ENCODE peak calls at places on chromosomes 12 and 14, in ten cellular contexts. One of them, this sample, is unnamed.

GRCh38 chr14:91186515-91187066 is 57.9 kb downstream of the GPR68 start:
- DNase-seq in NCI-H2081: no peak
- DNase-seq in H9: no peak
- DNase-seq in HTR-8/SVneo: no peak
- DNase-seq in smooth muscle cell of the brain vasculature: no peak
- DNase-seq in right atrium auricular region: no peak
- DNase-seq in activated naive CD4-positive, alpha-beta T cell: no peak
- DNase-seq in NCI-H1105 treated with DMSO at 0.1 percent for 48 hours: no peak
- DNase-seq in naive thymus-derived CD8-positive, alpha-beta T cell: no peak
- DNase-seq in ACHN: no peak
- DNase-seq in this sample: no peak

GRCh38 chr14:46322730-46323425 is 328.7 kb downstream of the RPL10L start:
- DNase-seq in naive thymus-derived CD8-positive, alpha-beta T cell: no peak
- DNase-seq in right atrium auricular region: no peak
- DNase-seq in activated naive CD4-positive, alpha-beta T cell: no peak
- DNase-seq in NCI-H1105 treated with DMSO at 0.1 percent for 48 hours: no peak
- DNase-seq in H9: no peak
- DNase-seq in NCI-H2081: no peak
- DNase-seq in smooth muscle cell of the brain vasculature: no peak
- DNase-seq in HTR-8/SVneo: no peak
- DNase-seq in ACHN: no peak
- DNase-seq in this sample: no peak

GRCh38 chr14:71647086-71647784 is 285.0 kb upstream of the RGS6 start:
- DNase-seq in activated naive CD4-positive, alpha-beta T cell: no peak
- DNase-seq in NCI-H1105 treated with DMSO at 0.1 percent for 48 hours: peak
- DNase-seq in HTR-8/SVneo: no peak
- DNase-seq in smooth muscle cell of the brain vasculature: no peak
- DNase-seq in right atrium auricular region: no peak
- DNase-seq in ACHN: no peak
- DNase-seq in NCI-H2081: no peak
- DNase-seq in H9: peak
- DNase-seq in naive thymus-derived CD8-positive, alpha-beta T cell: no peak
- DNase-seq in this sample: no peak

GRCh38 chr14:95891742-95892141 is 15.1 kb downstream of the TUNAR start:
- DNase-seq in right atrium auricular region: no peak
- DNase-seq in NCI-H2081: no peak
- DNase-seq in NCI-H1105 treated with DMSO at 0.1 percent for 48 hours: no peak
- DNase-seq in ACHN: no peak
- DNase-seq in activated naive CD4-positive, alpha-beta T cell: no peak
- DNase-seq in HTR-8/SVneo: no peak
- DNase-seq in H9: no peak
- DNase-seq in naive thymus-derived CD8-positive, alpha-beta T cell: no peak
- DNase-seq in smooth muscle cell of the brain vasculature: no peak
- DNase-seq in this sample: no peak

GRCh38 chr14:99572173-99572999 is 31.6 kb downstream of the CCDC85C start:
- DNase-seq in ACHN: no peak
- DNase-seq in H9: no peak
- DNase-seq in smooth muscle cell of the brain vasculature: no peak
- DNase-seq in HTR-8/SVneo: no peak
- DNase-seq in naive thymus-derived CD8-positive, alpha-beta T cell: no peak
- DNase-seq in activated naive CD4-positive, alpha-beta T cell: no peak
- DNase-seq in NCI-H2081: peak
- DNase-seq in right atrium auricular region: no peak
- DNase-seq in NCI-H1105 treated with DMSO at 0.1 percent for 48 hours: peak
- DNase-seq in this sample: no peak

GRCh38 chr12:130482448-130482847 is 144.8 kb downstream of the PIWIL1 start:
- DNase-seq in naive thymus-derived CD8-positive, alpha-beta T cell: no peak
- DNase-seq in right atrium auricular region: no peak
- DNase-seq in NCI-H1105 treated with DMSO at 0.1 percent for 48 hours: no peak
- DNase-seq in activated naive CD4-positive, alpha-beta T cell: no peak
- DNase-seq in NCI-H2081: no peak
- DNase-seq in HTR-8/SVneo: no peak
- DNase-seq in smooth muscle cell of the brain vasculature: no peak
- DNase-seq in H9: peak
- DNase-seq in ACHN: no peak
- DNase-seq in this sample: no peak

GRCh38 chr12:31315089-31315725 is 10.7 kb downstream of the SINHCAF start:
- DNase-seq in right atrium auricular region: no peak
- DNase-seq in HTR-8/SVneo: no peak
- DNase-seq in smooth muscle cell of the brain vasculature: no peak
- DNase-seq in activated naive CD4-positive, alpha-beta T cell: no peak
- DNase-seq in naive thymus-derived CD8-positive, alpha-beta T cell: no peak
- DNase-seq in NCI-H1105 treated with DMSO at 0.1 percent for 48 hours: no peak
- DNase-seq in H9: no peak
- DNase-seq in NCI-H2081: no peak
- DNase-seq in ACHN: no peak
- DNase-seq in this sample: no peak

GRCh38 chr12:70557583-70558263 is 79.5 kb downstream of the PTPRB start:
- DNase-seq in NCI-H1105 treated with DMSO at 0.1 percent for 48 hours: no peak
- DNase-seq in right atrium auricular region: no peak
- DNase-seq in H9: no peak
- DNase-seq in NCI-H2081: no peak
- DNase-seq in ACHN: no peak
- DNase-seq in activated naive CD4-positive, alpha-beta T cell: no peak
- DNase-seq in smooth muscle cell of the brain vasculature: no peak
- DNase-seq in HTR-8/SVneo: no peak
- DNase-seq in naive thymus-derived CD8-positive, alpha-beta T cell: no peak
- DNase-seq in this sample: no peak

GRCh38 chr12:90883456-90883855 is 71.5 kb downstream of the CCER1 start:
- DNase-seq in activated naive CD4-positive, alpha-beta T cell: no peak
- DNase-seq in NCI-H2081: no peak
- DNase-seq in smooth muscle cell of the brain vasculature: no peak
- DNase-seq in naive thymus-derived CD8-positive, alpha-beta T cell: no peak
- DNase-seq in H9: no peak
- DNase-seq in ACHN: no peak
- DNase-seq in right atrium auricular region: no peak
- DNase-seq in HTR-8/SVneo: no peak
- DNase-seq in NCI-H1105 treated with DMSO at 0.1 percent for 48 hours: no peak
- DNase-seq in this sample: no peak

GRCh38 chr12:28506271-28506670 is 316.0 kb downstream of the CCDC91 start:
- DNase-seq in right atrium auricular region: no peak
- DNase-seq in activated naive CD4-positive, alpha-beta T cell: no peak
- DNase-seq in ACHN: no peak
- DNase-seq in HTR-8/SVneo: no peak
- DNase-seq in NCI-H1105 treated with DMSO at 0.1 percent for 48 hours: no peak
- DNase-seq in naive thymus-derived CD8-positive, alpha-beta T cell: no peak
- DNase-seq in smooth muscle cell of the brain vasculature: no peak
- DNase-seq in NCI-H2081: no peak
- DNase-seq in H9: no peak
- DNase-seq in this sample: no peak

GRCh38 chr12:47121146-47121545 is 41.4 kb upstream of the AMIGO2 start:
- DNase-seq in naive thymus-derived CD8-positive, alpha-beta T cell: no peak
- DNase-seq in H9: no peak
- DNase-seq in NCI-H2081: no peak
- DNase-seq in NCI-H1105 treated with DMSO at 0.1 percent for 48 hours: no peak
- DNase-seq in ACHN: peak
- DNase-seq in activated naive CD4-positive, alpha-beta T cell: no peak
- DNase-seq in right atrium auricular region: no peak
- DNase-seq in smooth muscle cell of the brain vasculature: no peak
- DNase-seq in HTR-8/SVneo: no peak
- DNase-seq in this sample: no peak

GRCh38 chr12:104276192-104277131 is 27.1 kb upstream of the EID3 start:
- DNase-seq in ACHN: peak
- DNase-seq in activated naive CD4-positive, alpha-beta T cell: no peak
- DNase-seq in smooth muscle cell of the brain vasculature: no peak
- DNase-seq in H9: no peak
- DNase-seq in NCI-H1105 treated with DMSO at 0.1 percent for 48 hours: peak
- DNase-seq in NCI-H2081: peak
- DNase-seq in naive thymus-derived CD8-positive, alpha-beta T cell: no peak
- DNase-seq in right atrium auricular region: no peak
- DNase-seq in HTR-8/SVneo: no peak
- DNase-seq in this sample: no peak

GRCh38 chr14:80988742-80989429 is 33.5 kb downstream of the TSHR start:
- DNase-seq in naive thymus-derived CD8-positive, alpha-beta T cell: no peak
- DNase-seq in NCI-H2081: no peak
- DNase-seq in H9: no peak
- DNase-seq in NCI-H1105 treated with DMSO at 0.1 percent for 48 hours: no peak
- DNase-seq in right atrium auricular region: no peak
- DNase-seq in ACHN: no peak
- DNase-seq in activated naive CD4-positive, alpha-beta T cell: no peak
- DNase-seq in smooth muscle cell of the brain vasculature: no peak
- DNase-seq in HTR-8/SVneo: no peak
- DNase-seq in this sample: no peak

GRCh38 chr12:77837876-77838291 is 7.2 kb downstream of the NAV3 start:
- DNase-seq in ACHN: no peak
- DNase-seq in naive thymus-derived CD8-positive, alpha-beta T cell: no peak
- DNase-seq in activated naive CD4-positive, alpha-beta T cell: no peak
- DNase-seq in smooth muscle cell of the brain vasculature: peak
- DNase-seq in NCI-H2081: no peak
- DNase-seq in right atrium auricular region: no peak
- DNase-seq in NCI-H1105 treated with DMSO at 0.1 percent for 48 hours: no peak
- DNase-seq in H9: no peak
- DNase-seq in HTR-8/SVneo: no peak
- DNase-seq in this sample: no peak

GRCh38 chr14:58977366-58977765 is 211.1 kb upstream of the DAAM1 start:
- DNase-seq in NCI-H2081: no peak
- DNase-seq in HTR-8/SVneo: no peak
- DNase-seq in ACHN: no peak
- DNase-seq in activated naive CD4-positive, alpha-beta T cell: no peak
- DNase-seq in NCI-H1105 treated with DMSO at 0.1 percent for 48 hours: no peak
- DNase-seq in right atrium auricular region: no peak
- DNase-seq in H9: no peak
- DNase-seq in smooth muscle cell of the brain vasculature: no peak
- DNase-seq in naive thymus-derived CD8-positive, alpha-beta T cell: no peak
- DNase-seq in this sample: no peak

GRCh38 chr14:75630695-75631452 is 29.8 kb downstream of the ERG28 start:
- DNase-seq in naive thymus-derived CD8-positive, alpha-beta T cell: no peak
- DNase-seq in right atrium auricular region: no peak
- DNase-seq in NCI-H2081: no peak
- DNase-seq in smooth muscle cell of the brain vasculature: no peak
- DNase-seq in H9: peak
- DNase-seq in NCI-H1105 treated with DMSO at 0.1 percent for 48 hours: no peak
- DNase-seq in activated naive CD4-positive, alpha-beta T cell: no peak
- DNase-seq in ACHN: no peak
- DNase-seq in HTR-8/SVneo: no peak
- DNase-seq in this sample: no peak

GRCh38 chr12:24561411-24561871 is 387.5 kb downstream of the BCAT1 start:
- DNase-seq in NCI-H1105 treated with DMSO at 0.1 percent for 48 hours: peak
- DNase-seq in smooth muscle cell of the brain vasculature: no peak
- DNase-seq in activated naive CD4-positive, alpha-beta T cell: no peak
- DNase-seq in naive thymus-derived CD8-positive, alpha-beta T cell: no peak
- DNase-seq in right atrium auricular region: no peak
- DNase-seq in ACHN: peak
- DNase-seq in HTR-8/SVneo: peak
- DNase-seq in H9: no peak
- DNase-seq in NCI-H2081: no peak
- DNase-seq in this sample: no peak

GRCh38 chr12:70154087-70154486 is 89.1 kb upstream of the CNOT2 start:
- DNase-seq in naive thymus-derived CD8-positive, alpha-beta T cell: no peak
- DNase-seq in smooth muscle cell of the brain vasculature: no peak
- DNase-seq in NCI-H1105 treated with DMSO at 0.1 percent for 48 hours: no peak
- DNase-seq in HTR-8/SVneo: no peak
- DNase-seq in NCI-H2081: no peak
- DNase-seq in activated naive CD4-positive, alpha-beta T cell: no peak
- DNase-seq in ACHN: no peak
- DNase-seq in H9: no peak
- DNase-seq in right atrium auricular region: no peak
- DNase-seq in this sample: no peak